ENCODE peak calls at places on chromosomes 16 and 17, in six cellular contexts. R, B, S, L, J and Q are unnamed samples.

GRCh38 chr17:74603746-74604145 is 11.7 kb upstream of the CD300LD start:
- DNase-seq in R (no peak), B (no peak), S (no peak), L (no peak), J (no peak), Q (no peak)

GRCh38 chr16:26614102-26614864 is 452.4 kb upstream of the C16orf82 start:
- DNase-seq in R (no peak), B (no peak), S (no peak), L (no peak), J (no peak), Q (no peak)

GRCh38 chr16:85200471-85201278 is 88.4 kb upstream of the CIBAR2 start:
- DNase-seq in R (no peak), B (no peak), S (no peak), L (no peak), J (no peak), Q (no peak)

GRCh38 chr17:34562387-34562786 is 17.0 kb upstream of the TMEM132E start:
- DNase-seq in R (no peak), B (no peak), S (peak), L (no peak), J (no peak), Q (peak)

GRCh38 chr17:47785538-47786123 is 36.0 kb downstream of the OSBPL7 start:
- DNase-seq in R (no peak), B (peak), S (no peak), L (peak), J (no peak), Q (no peak)

GRCh38 chr17:29007456-29008455 is 1.9 kb upstream of the SEZ6 start:
- DNase-seq in R (no peak), B (no peak), S (no peak), L (no peak), J (no peak), Q (no peak)

GRCh38 chr17:45791935-45792334 is 7.8 kb downstream of the CRHR1 start:
- DNase-seq in R (no peak), B (no peak), S (peak), L (no peak), J (no peak), Q (peak)

GRCh38 chr17:34311291-34311690 is 7.9 kb upstream of the CCL8 start:
- DNase-seq in R (no peak), B (no peak), S (no peak), L (no peak), J (no peak), Q (no peak)

GRCh38 chr17:78682363-78682762 is 99.7 kb downstream of the CYTH1 start:
- DNase-seq in R (no peak), B (no peak), S (no peak), L (no peak), J (no peak), Q (no peak)

GRCh38 chr16:46859719-46860152 is 24.4 kb upstream of the GPT2 start:
- DNase-seq in R (no peak), B (peak), S (no peak), L (peak), J (no peak), Q (no peak)

GRCh38 chr17:63246344-63246743 is 199.8 kb downstream of the CYB561 start:
- DNase-seq in R (no peak), B (no peak), S (no peak), L (no peak), J (no peak), Q (no peak)

GRCh38 chr16:78503501-78504110 is 404.2 kb downstream of the WWOX start:
- DNase-seq in R (peak), B (peak), S (peak), L (no peak), J (peak), Q (peak)

GRCh38 chr17:41989702-41990419 is 23.3 kb downstream of the CNP start:
- DNase-seq in R (no peak), B (no peak), S (no peak), L (no peak), J (no peak), Q (no peak)

GRCh38 chr16:11084484-11085024 is 140.2 kb downstream of the CLEC16A start:
- DNase-seq in R (no peak), B (no peak), S (no peak), L (peak), J (no peak), Q (no peak)